ENCODE peak calls at places on chromosomes 12 and 14, in six cellular contexts. N, A, L, V, I and W are unnamed samples.

GRCh38 chr12:28184378-28184777 is 5.9 kb upstream of the CCDC91 start:
- DNase-seq in V (no peak), A (no peak), L (no peak), I (no peak), N (no peak), W (no peak)

GRCh38 chr12:24894869-24895268 is 54.0 kb downstream of the BCAT1 start:
- DNase-seq in V (no peak), I (no peak), A (no peak), L (no peak), N (no peak), W (no peak)

GRCh38 chr12:64080319-64081008 is 141.6 kb downstream of the KICS2 start:
- DNase-seq in L (peak; percentile 41), I (no peak), N (no peak), V (peak; percentile 18), A (no peak), W (peak; percentile 95)

GRCh38 chr12:4030938-4031702 is 157.9 kb upstream of the PARP11 start:
- DNase-seq in L (peak; percentile 97), I (peak; percentile 97), A (peak; percentile 91), V (peak; percentile 70), N (peak; percentile 47), W (peak; percentile 41)

GRCh38 chr14:68965261-68965761 is 13.8 kb downstream of the ACTN1 start:
- DNase-seq in I (no peak), V (no peak), L (no peak), A (no peak), N (no peak), W (no peak)

GRCh38 chr12:64876388-64877071 is 52.1 kb downstream of the TBC1D30 start:
- DNase-seq in A (no peak), I (no peak), V (no peak), L (no peak), N (no peak), W (no peak)

GRCh38 chr14:99330316-99331240 is 58.6 kb upstream of the BCL11B start:
- DNase-seq in A (no peak), N (no peak), V (no peak), L (no peak), I (no peak), W (no peak)

GRCh38 chr14:102923201-102923919 is 897 bp downstream of the AMN start:
- DNase-seq in N (no peak), L (peak; percentile 42), A (no peak), I (no peak), V (no peak), W (no peak)

GRCh38 chr12:93738199-93739058 is 61.3 kb downstream of the CRADD start:
- DNase-seq in V (no peak), I (no peak), L (no peak), N (no peak), A (no peak), W (no peak)
- H3K4me3 ChIP-seq in V (no peak overlapping the region), I (no peak overlapping the region), L (no peak overlapping the region), N (no peak overlapping the region), A (no peak overlapping the region), W (no peak overlapping the region)

GRCh38 chr12:47829584-47829983 is 9.9 kb upstream of the HDAC7 start:
- DNase-seq in N (no peak), V (no peak), A (no peak), L (no peak), I (no peak), W (no peak)
- H3K4me3 ChIP-seq in N (no peak overlapping the region), V (no peak overlapping the region), A (no peak overlapping the region), L (no peak overlapping the region), I (no peak overlapping the region), W (no peak overlapping the region)

GRCh38 chr12:26612203-26612602 is 220.8 kb downstream of the ITPR2 start:
- DNase-seq in I (no peak), V (no peak), L (no peak), N (no peak), A (no peak), W (no peak)
- H3K4me3 ChIP-seq in I (no peak overlapping the region), V (no peak overlapping the region), L (no peak overlapping the region), N (no peak overlapping the region), A (no peak overlapping the region), W (no peak overlapping the region)

DNA sequence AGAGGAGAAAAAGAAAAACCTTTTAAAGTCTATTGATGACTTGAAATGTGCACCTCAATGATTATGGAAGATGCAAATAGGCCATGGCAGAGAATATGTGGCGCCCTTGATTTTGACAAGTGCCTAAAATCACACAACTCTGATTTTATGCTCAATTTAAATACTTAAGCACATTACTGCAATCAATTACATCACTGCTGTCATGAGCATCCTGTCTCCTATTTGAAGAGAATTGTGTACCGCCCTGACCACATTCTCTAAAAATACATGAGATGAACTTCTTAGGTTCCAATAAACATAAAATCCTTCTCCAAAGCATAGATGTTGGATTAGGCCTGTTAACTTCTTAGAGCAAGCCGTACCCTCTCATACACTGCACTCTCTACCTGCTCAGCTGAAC is 1.6 kb downstream of the TXNDC16 start:
- DNase-seq in L (no peak), N (no peak), I (no peak), A (no peak), V (no peak), W (no peak)
- H3K4me3 ChIP-seq in L (no peak overlapping the region), N (no peak overlapping the region), I (no peak overlapping the region), A (peak overlapping the region; percentile 96), V (no peak overlapping the region), W (peak overlapping the region; percentile 88)

GRCh38 chr14:61569783-61570182 is 125.5 kb upstream of the HIF1A start:
- DNase-seq in A (peak; percentile 53), N (no peak), V (no peak), L (no peak), I (no peak), W (no peak)

GRCh38 chr14:61569308-61569707 is 126.0 kb upstream of the HIF1A start:
- DNase-seq in L (no peak), A (no peak), I (no peak), V (no peak), N (no peak), W (no peak)

GRCh38 chr14:61568572-61569011 is 126.7 kb upstream of the HIF1A start:
- DNase-seq in A (no peak), L (no peak), N (peak; percentile 4), V (no peak), I (no peak), W (no peak)

GRCh38 chr14:61566537-61567225 is 128.6 kb upstream of the HIF1A start:
- DNase-seq in L (peak; percentile 49), I (no peak), A (no peak), N (no peak), V (no peak), W (no peak)

GRCh38 chr14:61567838-61568571 is 127.3 kb upstream of the HIF1A start:
- DNase-seq in N (no peak), L (no peak), I (no peak), A (peak; percentile 41), V (no peak), W (no peak)
- H3K4me3 ChIP-seq in N (peak overlapping the region; percentile 28), L (no peak overlapping the region), I (no peak overlapping the region), A (peak overlapping the region; percentile 38), V (no peak overlapping the region), W (no peak overlapping the region)